ENCODE peak calls at places on chromosome 22, in five cellular contexts. Z is HAP-1; V is stimulated activated CD4-positive, alpha-beta T cell treated with anti-CD3 and anti-CD28 coated beads, TNF-alpha, amount 100 ng/mL, for 24 hours; C is activated T-cell treated with anti-CD3 and anti-CD28 coated beads, Interleukin-2, amount 50 U/mL, for 48 hours; D is stromal cell of bone marrow. P is an unnamed sample.

GRCh38 chr22:36397081-36397766 is 9.5 kb upstream of the MYH9 start:
- DNase-seq in Z (no peak), V (no peak), C (no peak), D (no peak), P (no peak)

GRCh38 chr22:50206599-50206998 is 5.8 kb downstream of the SELENOO start:
- DNase-seq in Z (peak), V (no peak), C (no peak), D (no peak), P (peak)

GRCh38 chr22:36619797-36620390 is 83.7 kb downstream of the CACNG2 start:
- DNase-seq in Z (no peak), V (no peak), C (no peak), D (no peak), P (no peak)

GRCh38 chr22:26812731-26813130 is 155.3 kb downstream of the MIAT start:
- DNase-seq in Z (no peak), V (no peak), C (no peak), D (peak), P (no peak)

GRCh38 chr22:40004836-40005235 is 10.1 kb downstream of the FAM83F start:
- DNase-seq in Z (no peak), V (no peak), C (no peak), D (no peak), P (no peak)

GRCh38 chr22:40922484-40923303 is 28.5 kb upstream of the RBX1 start:
- DNase-seq in Z (peak), V (no peak), C (peak), D (peak), P (peak)

GRCh38 chr22:37201066-37201820 is 11.0 kb downstream of the SSTR3 start:
- DNase-seq in Z (no peak), V (no peak), C (no peak), D (no peak), P (no peak)

GRCh38 chr22:50572965-50573364 is 5.3 kb downstream of the CPT1B start:
- DNase-seq in Z (no peak), V (no peak), C (no peak), D (no peak), P (no peak)

GRCh38 chr22:19086944-19087343 is 35.3 kb downstream of the DGCR2 start:
- DNase-seq in Z (no peak), V (no peak), C (no peak), D (no peak), P (no peak)

GRCh38 chr22:44260216-44261035 is 52.3 kb downstream of the SHISAL1 start:
- DNase-seq in Z (no peak), V (no peak), C (no peak), D (no peak), P (no peak)

GRCh38 chr22:39374191-39374590 is 24.4 kb downstream of the SYNGR1 start:
- DNase-seq in Z (no peak), V (no peak), C (no peak), D (no peak), P (no peak)

GRCh38 chr22:34639911-34640310 is 426.0 kb upstream of the ISX start:
- DNase-seq in Z (no peak), V (no peak), C (no peak), D (no peak), P (no peak)

GRCh38 chr22:50733521-50734342 is 4.3 kb upstream of the ACR start:
- DNase-seq in Z (no peak), V (no peak), C (no peak), D (peak), P (peak)

GRCh38 chr22:35539910-35540599 is 576 bp upstream of the RASD2 start:
- DNase-seq in Z (peak), V (peak), C (peak), D (no peak), P (peak)

GRCh38 chr22:20111045-20111688 is 4.7 kb upstream of the RANBP1 start:
- DNase-seq in Z (peak), V (no peak), C (peak), D (no peak), P (peak)

GRCh38 chr22:40345271-40345670 is 1.0 kb upstream of the ADSL start:
- DNase-seq in Z (no peak), V (no peak), C (peak), D (no peak), P (no peak)

GRCh38 chr22:28329582-28330073 is 350.0 kb downstream of the TTC28 start:
- DNase-seq in Z (no peak), V (no peak), C (no peak), D (no peak), P (no peak)

GRCh38 chr22:41445171-41446056 is 1.2 kb downstream of the TOB2 start:
- DNase-seq in Z (peak), V (no peak), C (peak), D (no peak), P (peak)

GRCh38 chr22:40331706-40332105 is 14.6 kb upstream of the ADSL start:
- DNase-seq in Z (no peak), V (no peak), C (no peak), D (no peak), P (no peak)

GRCh38 chr22:33864723-33865130 is 55.5 kb downstream of the LARGE1 start:
- DNase-seq in Z (no peak), V (no peak), C (no peak), D (no peak), P (no peak)

GRCh38 chr22:27110985-27111451 is 453.6 kb downstream of the MIAT start:
- DNase-seq in Z (no peak), V (no peak), C (no peak), D (no peak), P (peak)

GRCh38 chr22:29306175-29306829 is at the start of gene GAS2L1:
- DNase-seq in Z (peak), V (no peak), C (peak), D (peak), P (peak)

GRCh38 chr22:26561756-26562417 is 28.0 kb downstream of the TPST2 start:
- DNase-seq in Z (no peak), V (no peak), C (no peak), D (no peak), P (no peak)

GRCh38 chr22:23248583-23248982 is 68.3 kb downstream of the BCR start:
- DNase-seq in Z (no peak), V (no peak), C (no peak), D (no peak), P (peak)

GRCh38 chr22:20571531-20572007 is 64.2 kb downstream of the MED15 start:
- DNase-seq in Z (no peak), V (no peak), C (peak), D (no peak), P (peak)

GRCh38 chr22:26502688-26503561 is 9.3 kb downstream of the TFIP11 start:
- DNase-seq in Z (no peak), V (no peak), C (peak), D (no peak), P (peak)

GRCh38 chr22:23151827-23152226 is 6.5 kb downstream of the RAB36 start:
- DNase-seq in Z (no peak), V (no peak), C (no peak), D (no peak), P (no peak)

GRCh38 chr22:22396741-22397291 is 111.7 kb downstream of the ZNF280B start:
- DNase-seq in Z (no peak), V (no peak), C (no peak), D (no peak), P (no peak)

GRCh38 chr22:21876486-21877176 is 9.2 kb upstream of the MAPK1 start:
- DNase-seq in Z (no peak), V (no peak), C (peak), D (peak), P (no peak)

GRCh38 chr22:25739659-25740344 is 2.2 kb upstream of the MYO18B start:
- DNase-seq in Z (no peak), V (no peak), C (no peak), D (no peak), P (no peak)

GRCh38 chr22:35476341-35476740 is 64.3 kb upstream of the RASD2 start:
- DNase-seq in Z (peak), V (no peak), C (no peak), D (no peak), P (no peak)

GRCh38 chr22:25111579-25112517 is 87.8 kb upstream of the CRYBB3 start:
- DNase-seq in Z (no peak), V (no peak), C (no peak), D (no peak), P (no peak)

GRCh38 chr22:26977741-26978140 is 320.4 kb downstream of the MIAT start:
- DNase-seq in Z (no peak), V (no peak), C (no peak), D (no peak), P (peak)

GRCh38 chr22:21028277-21029251 is 3.8 kb downstream of the SLC7A4 start:
- DNase-seq in Z (no peak), V (no peak), C (no peak), D (no peak), P (no peak)

GRCh38 chr22:44913198-44913983 is 96.4 kb downstream of the PHF21B start:
- DNase-seq in Z (no peak), V (no peak), C (no peak), D (no peak), P (no peak)

GRCh38 chr22:37254867-37255233 is 10.8 kb upstream of the RAC2 start:
- DNase-seq in Z (no peak), V (no peak), C (no peak), D (no peak), P (no peak)

GRCh38 chr22:43166132-43166930 is 15.0 kb downstream of the TSPO start:
- DNase-seq in Z (no peak), V (no peak), C (no peak), D (no peak), P (no peak)

GRCh38 chr22:30596886-30597285 is 5.2 kb upstream of the PES1 start:
- DNase-seq in Z (no peak), V (no peak), C (no peak), D (no peak), P (no peak)

GRCh38 chr22:35575116-35575748 is 34.6 kb downstream of the RASD2 start:
- DNase-seq in Z (no peak), V (no peak), C (no peak), D (no peak), P (no peak)

P was measured in neural progenitor cell.